ENCODE peak calls at places on chromosomes 6 and 20, in six cellular contexts. One of them, this sample, is unnamed.

GRCh38 chr6:152050451-152051195 is 243.1 kb downstream of the ESR1 start:
- DNase-seq in mesendoderm: no peak
- DNase-seq in H9: no peak
- DNase-seq in HepG2: no peak
- DNase-seq in A549: no peak
- DNase-seq in hepatocyte: no peak
- DNase-seq in this sample: no peak

GRCh38 chr6:121748850-121749249 is 313.4 kb downstream of the GJA1 start:
- DNase-seq in mesendoderm: peak
- DNase-seq in H9: no peak
- DNase-seq in HepG2: no peak
- DNase-seq in A549: no peak
- DNase-seq in hepatocyte: no peak
- DNase-seq in this sample: no peak

GRCh38 chr6:159151266-159151855 is 17.8 kb upstream of the FNDC1 start:
- DNase-seq in mesendoderm: peak
- DNase-seq in H9: no peak
- DNase-seq in HepG2: peak
- DNase-seq in A549: peak
- DNase-seq in hepatocyte: peak
- DNase-seq in this sample: peak

GRCh38 chr6:32906539-32906938 is 34.3 kb downstream of the HLA-DMB start:
- DNase-seq in mesendoderm: no peak
- DNase-seq in H9: no peak
- DNase-seq in HepG2: no peak
- DNase-seq in A549: no peak
- DNase-seq in hepatocyte: no peak
- DNase-seq in this sample: peak

GRCh38 chr6:13375360-13375878 is 47.1 kb upstream of the TBC1D7 start:
- DNase-seq in mesendoderm: no peak
- DNase-seq in H9: no peak
- DNase-seq in HepG2: no peak
- DNase-seq in A549: no peak
- DNase-seq in hepatocyte: no peak
- DNase-seq in this sample: no peak

GRCh38 chr6:93017213-93017612 is 402.1 kb downstream of the EPHA7 start:
- DNase-seq in mesendoderm: peak
- DNase-seq in H9: peak
- DNase-seq in HepG2: peak
- DNase-seq in A549: no peak
- DNase-seq in hepatocyte: peak
- DNase-seq in this sample: no peak

GRCh38 chr6:12403201-12403826 is 113.2 kb downstream of the EDN1 start:
- DNase-seq in mesendoderm: peak
- DNase-seq in H9: no peak
- DNase-seq in HepG2: no peak
- DNase-seq in A549: peak
- DNase-seq in hepatocyte: no peak
- DNase-seq in this sample: peak

GRCh38 chr20:11274137-11274536 is 600.3 kb upstream of the JAG1 start:
- DNase-seq in mesendoderm: peak
- DNase-seq in H9: no peak
- DNase-seq in HepG2: peak
- DNase-seq in A549: peak
- DNase-seq in hepatocyte: peak
- DNase-seq in this sample: peak

GRCh38 chr6:12062605-12063004 is 50.5 kb downstream of the HIVEP1 start:
- DNase-seq in mesendoderm: peak
- DNase-seq in H9: no peak
- DNase-seq in HepG2: no peak
- DNase-seq in A549: no peak
- DNase-seq in hepatocyte: no peak
- DNase-seq in this sample: no peak

GRCh38 chr6:15063253-15063853 is 182.5 kb upstream of the JARID2 start:
- DNase-seq in mesendoderm: no peak
- DNase-seq in H9: no peak
- DNase-seq in HepG2: peak
- DNase-seq in A549: no peak
- DNase-seq in hepatocyte: no peak
- DNase-seq in this sample: no peak

GRCh38 chr6:3813150-3813780 is 35.9 kb upstream of the FAM50B start:
- DNase-seq in mesendoderm: no peak
- DNase-seq in H9: no peak
- DNase-seq in HepG2: peak
- DNase-seq in A549: peak
- DNase-seq in hepatocyte: no peak
- DNase-seq in this sample: peak

GRCh38 chr6:42929928-42930360 is 664 bp downstream of the CNPY3 start:
- DNase-seq in mesendoderm: no peak
- DNase-seq in H9: no peak
- DNase-seq in HepG2: no peak
- DNase-seq in A549: peak
- DNase-seq in hepatocyte: peak
- DNase-seq in this sample: peak

GRCh38 chr6:167401525-167402194 is 76.8 kb downstream of the TTLL2 start:
- DNase-seq in mesendoderm: peak
- DNase-seq in H9: peak
- DNase-seq in HepG2: no peak
- DNase-seq in A549: no peak
- DNase-seq in hepatocyte: peak
- DNase-seq in this sample: no peak

GRCh38 chr6:40708049-40708448 is 120.9 kb upstream of the LRFN2 start:
- DNase-seq in mesendoderm: no peak
- DNase-seq in H9: no peak
- DNase-seq in HepG2: no peak
- DNase-seq in A549: no peak
- DNase-seq in hepatocyte: no peak
- DNase-seq in this sample: no peak

GRCh38 chr6:40714143-40714542 is 127.0 kb upstream of the LRFN2 start:
- DNase-seq in mesendoderm: no peak
- DNase-seq in H9: no peak
- DNase-seq in HepG2: no peak
- DNase-seq in A549: no peak
- DNase-seq in hepatocyte: no peak
- DNase-seq in this sample: no peak

GRCh38 chr6:40713002-40713719 is 126.0 kb upstream of the LRFN2 start:
- DNase-seq in mesendoderm: peak
- DNase-seq in H9: no peak
- DNase-seq in HepG2: no peak
- DNase-seq in A549: no peak
- DNase-seq in hepatocyte: no peak
- DNase-seq in this sample: no peak

GRCh38 chr6:40714576-40715500 is 127.7 kb upstream of the LRFN2 start:
- DNase-seq in mesendoderm: no peak
- DNase-seq in H9: no peak
- DNase-seq in HepG2: peak
- DNase-seq in A549: peak
- DNase-seq in hepatocyte: peak
- DNase-seq in this sample: no peak

GRCh38 chr6:40710626-40711354 is 123.6 kb upstream of the LRFN2 start:
- DNase-seq in mesendoderm: no peak
- DNase-seq in H9: no peak
- DNase-seq in HepG2: no peak
- DNase-seq in A549: no peak
- DNase-seq in hepatocyte: no peak
- DNase-seq in this sample: no peak
- H3K4me2 ChIP-seq in mesendoderm: no peak
- H3K4me2 ChIP-seq in H9: no peak
- H3K4me2 ChIP-seq in HepG2: no peak
- H3K4me2 ChIP-seq in A549: no peak
- H3K4me2 ChIP-seq in hepatocyte: no peak
- H3K4me2 ChIP-seq in this sample: no peak

DNA sequence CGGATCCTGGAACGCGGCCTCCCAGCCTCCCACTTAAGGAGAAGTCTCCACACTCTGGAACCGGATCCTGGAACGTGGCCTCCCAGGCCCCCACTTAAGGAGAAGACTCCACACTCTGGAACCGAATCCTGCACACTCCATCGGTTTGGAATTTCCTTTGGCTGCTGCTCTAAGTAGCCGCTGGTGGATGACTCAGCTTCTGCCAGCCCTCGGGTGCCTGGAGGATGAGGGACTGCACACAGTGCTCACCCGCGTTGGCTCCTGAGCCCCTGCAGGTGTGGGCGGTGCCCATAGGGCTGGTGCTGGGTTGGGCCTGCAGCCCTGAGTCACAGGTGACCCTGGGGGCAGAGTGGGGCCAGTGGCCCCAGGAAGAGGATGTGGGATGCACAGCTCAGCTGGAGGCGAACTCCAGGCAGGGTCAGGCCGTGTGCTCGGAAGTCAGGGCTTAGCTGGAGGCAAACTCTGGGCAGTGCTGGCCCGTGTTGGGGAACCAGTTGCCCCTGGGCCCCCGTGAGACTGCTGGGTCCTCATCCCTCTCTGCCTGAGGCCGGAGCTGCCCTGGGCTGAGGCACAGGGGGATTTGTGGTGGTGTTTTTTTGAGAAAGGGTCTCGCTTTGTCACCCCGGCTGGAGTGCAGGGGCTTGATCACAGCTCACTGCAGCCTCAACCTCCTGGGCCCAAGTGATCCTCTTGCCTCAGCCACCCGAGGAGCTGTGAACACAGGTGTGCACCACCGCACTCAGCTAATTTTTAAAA is 13.9 kb upstream of the TNFRSF6B start:
- DNase-seq in mesendoderm: peak
- DNase-seq in H9: no peak
- DNase-seq in HepG2: peak
- DNase-seq in A549: peak
- DNase-seq in hepatocyte: peak
- DNase-seq in this sample: peak
- H3K4me2 ChIP-seq in mesendoderm: no peak
- H3K4me2 ChIP-seq in H9: no peak
- H3K4me2 ChIP-seq in HepG2: no peak
- H3K4me2 ChIP-seq in A549: peak
- H3K4me2 ChIP-seq in hepatocyte: no peak
- H3K4me2 ChIP-seq in this sample: peak

DNA sequence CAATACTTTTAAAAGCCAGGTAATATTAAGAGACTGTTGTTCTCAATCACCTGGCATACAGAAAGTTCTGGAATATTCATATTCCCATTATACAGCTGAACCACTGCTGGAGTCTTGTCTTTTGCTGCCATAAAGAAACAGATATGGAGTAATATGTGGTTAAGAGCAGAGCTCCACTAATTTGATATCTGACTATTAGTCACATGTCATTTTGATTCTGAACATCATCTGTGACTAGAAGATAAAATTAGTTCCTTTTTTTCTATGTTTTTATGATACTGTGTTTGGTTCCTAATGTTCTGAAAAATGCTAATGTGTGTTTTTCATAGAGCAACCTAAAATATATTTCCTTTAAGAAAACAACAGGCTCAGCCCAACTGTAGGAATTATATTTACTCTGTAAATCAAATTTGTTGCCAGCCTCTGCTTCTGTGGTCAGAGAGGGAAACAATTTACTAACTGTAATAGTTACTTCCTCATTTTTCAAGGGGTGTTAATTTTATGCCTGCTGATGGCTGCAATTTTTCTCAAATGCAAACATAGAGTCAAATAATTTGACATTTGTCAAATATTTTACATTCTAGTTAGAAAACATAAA is 33.3 kb upstream of the TXLNB start:
- DNase-seq in mesendoderm: no peak
- DNase-seq in H9: no peak
- DNase-seq in HepG2: no peak
- DNase-seq in A549: no peak
- DNase-seq in hepatocyte: no peak
- DNase-seq in this sample: no peak
- H3K4me2 ChIP-seq in mesendoderm: no peak
- H3K4me2 ChIP-seq in H9: no peak
- H3K4me2 ChIP-seq in HepG2: no peak
- H3K4me2 ChIP-seq in A549: no peak
- H3K4me2 ChIP-seq in hepatocyte: no peak
- H3K4me2 ChIP-seq in this sample: no peak

DNA sequence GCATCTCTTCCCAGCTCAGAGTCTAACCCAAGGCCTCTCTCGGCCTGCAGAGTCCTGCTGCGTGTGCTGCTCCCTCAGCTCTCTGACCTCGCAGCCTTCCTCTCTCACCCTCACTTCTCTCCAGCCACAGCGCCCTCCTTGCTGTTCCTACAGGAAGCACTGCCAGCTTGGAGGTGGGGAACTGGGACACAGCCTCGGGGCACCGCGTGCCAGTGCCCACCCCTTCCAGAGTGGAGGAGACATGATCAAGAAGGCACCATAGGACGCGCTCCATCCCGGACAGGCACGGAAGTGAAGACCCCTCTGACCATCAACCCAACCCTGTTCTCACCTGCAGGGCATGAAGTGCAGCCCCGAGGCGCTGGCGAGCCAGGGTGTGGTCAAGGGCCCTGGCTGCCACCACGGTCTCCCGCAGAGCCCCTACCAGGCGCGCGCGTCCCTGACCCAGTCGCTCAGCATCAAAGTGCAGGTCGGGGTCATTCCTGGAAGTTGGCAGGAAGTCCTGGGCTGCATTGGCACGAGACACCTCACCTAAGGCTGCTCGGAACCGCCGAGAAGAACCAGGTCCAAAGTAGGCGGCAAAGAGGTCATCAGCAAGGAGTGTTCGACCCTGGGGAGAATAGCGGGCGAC is 1.4 kb downstream of the VWA7 start:
- DNase-seq in mesendoderm: no peak
- DNase-seq in H9: no peak
- DNase-seq in HepG2: no peak
- DNase-seq in A549: no peak
- DNase-seq in hepatocyte: peak
- DNase-seq in this sample: no peak
- H3K4me2 ChIP-seq in mesendoderm: no peak
- H3K4me2 ChIP-seq in H9: no peak
- H3K4me2 ChIP-seq in HepG2: peak
- H3K4me2 ChIP-seq in A549: peak
- H3K4me2 ChIP-seq in hepatocyte: peak
- H3K4me2 ChIP-seq in this sample: peak

GRCh38 chr6:147127587-147127986 is 76.6 kb upstream of the STXBP5 start:
- DNase-seq in mesendoderm: no peak
- DNase-seq in H9: no peak
- DNase-seq in HepG2: no peak
- DNase-seq in A549: no peak
- DNase-seq in hepatocyte: no peak
- DNase-seq in this sample: no peak
- H3K4me2 ChIP-seq in mesendoderm: no peak
- H3K4me2 ChIP-seq in H9: no peak
- H3K4me2 ChIP-seq in HepG2: no peak
- H3K4me2 ChIP-seq in A549: no peak
- H3K4me2 ChIP-seq in hepatocyte: no peak
- H3K4me2 ChIP-seq in this sample: no peak

GRCh38 chr20:37334450-37334849 is 11.5 kb upstream of the SRC start:
- DNase-seq in mesendoderm: no peak
- DNase-seq in H9: no peak
- DNase-seq in HepG2: no peak
- DNase-seq in A549: no peak
- DNase-seq in hepatocyte: no peak
- DNase-seq in this sample: no peak

GRCh38 chr20:37333848-37334318 is 12.1 kb upstream of the SRC start:
- DNase-seq in mesendoderm: no peak
- DNase-seq in H9: no peak
- DNase-seq in HepG2: peak
- DNase-seq in A549: no peak
- DNase-seq in hepatocyte: no peak
- DNase-seq in this sample: no peak

GRCh38 chr20:37335642-37336368 is 10.1 kb upstream of the SRC start:
- DNase-seq in mesendoderm: no peak
- DNase-seq in H9: no peak
- DNase-seq in HepG2: peak
- DNase-seq in A549: no peak
- DNase-seq in hepatocyte: no peak
- DNase-seq in this sample: no peak

GRCh38 chr20:37331060-37331857 is 14.7 kb upstream of the SRC start:
- DNase-seq in mesendoderm: no peak
- DNase-seq in H9: no peak
- DNase-seq in HepG2: no peak
- DNase-seq in A549: no peak
- DNase-seq in hepatocyte: no peak
- DNase-seq in this sample: no peak

GRCh38 chr20:37333130-37333847 is 12.7 kb upstream of the SRC start:
- DNase-seq in mesendoderm: no peak
- DNase-seq in H9: no peak
- DNase-seq in HepG2: no peak
- DNase-seq in A549: no peak
- DNase-seq in hepatocyte: no peak
- DNase-seq in this sample: no peak
- H3K4me2 ChIP-seq in mesendoderm: no peak
- H3K4me2 ChIP-seq in H9: no peak
- H3K4me2 ChIP-seq in HepG2: peak
- H3K4me2 ChIP-seq in A549: no peak
- H3K4me2 ChIP-seq in hepatocyte: no peak
- H3K4me2 ChIP-seq in this sample: no peak

This sample was measured in PC-9.